ENCODE peak calls at places on chromosome 20, in six cellular contexts. J is naive thymus-derived CD4-positive, alpha-beta T cell; A is psoas muscle; R is foreskin keratinocyte; L is esophagus muscularis mucosa; Q is pancreas. X is an unnamed sample.

GRCh38 chr20:9838378-9839295 is at the start of gene PAK5:
- DNase-seq in J (no peak), A (no peak), R (peak; percentile 6), L (no peak), Q (peak; percentile 89), X (no peak)

GRCh38 chr20:1876975-1877603 is 18.1 kb upstream of the SIRPA start:
- DNase-seq in J (no peak), A (peak; percentile 13), R (no peak), L (no peak), Q (no peak), X (no peak)

GRCh38 chr20:62929051-62929538 is 2.8 kb upstream of the DIDO1 start:
- DNase-seq in J (peak; percentile 48), A (peak; percentile 76), R (peak; percentile 34), L (no peak), Q (peak; percentile 84), X (peak; percentile 51)

GRCh38 chr20:39903806-39904205 is 785.2 kb downstream of the MAFB start:
- DNase-seq in J (no peak), A (no peak), R (no peak), L (no peak), Q (no peak), X (no peak)

GRCh38 chr20:33677991-33678431 is 3.8 kb upstream of the NECAB3 start:
- DNase-seq in J (no peak), A (peak; percentile 83), R (no peak), L (no peak), Q (no peak), X (peak; percentile 2)

GRCh38 chr20:49501917-49502316 is 19.4 kb upstream of the KCNB1 start:
- DNase-seq in J (no peak), A (peak; percentile 9), R (no peak), L (no peak), Q (no peak), X (no peak)

GRCh38 chr20:3843490-3843889 is 3.1 kb upstream of the MAVS start:
- DNase-seq in J (no peak), A (no peak), R (peak; percentile 47), L (no peak), Q (no peak), X (no peak)

GRCh38 chr20:62618622-62619529 is 23.4 kb upstream of the SLCO4A1 start:
- DNase-seq in J (no peak), A (peak; percentile 53), R (no peak), L (no peak), Q (no peak), X (no peak)

DNA sequence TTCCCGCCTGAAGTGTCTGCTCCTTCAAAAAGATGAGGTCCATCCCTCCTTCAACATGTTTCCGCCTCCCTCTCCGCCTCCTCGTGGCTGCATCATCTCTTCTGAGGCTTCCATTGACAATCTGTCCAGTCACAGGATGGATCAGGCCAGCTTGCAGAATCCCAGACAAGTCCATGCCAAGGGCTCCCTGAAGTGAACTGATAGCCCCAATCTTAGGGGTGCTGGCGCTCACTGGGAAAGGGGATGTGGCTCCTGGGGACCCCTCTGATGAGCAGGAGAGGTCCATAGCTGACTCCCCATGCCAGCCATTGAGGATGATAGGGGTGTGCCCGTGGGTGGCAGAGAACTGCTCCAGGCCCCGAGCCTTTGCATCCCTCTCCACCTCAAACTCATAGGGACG is 48.6 kb upstream of the EMILIN3 start:
- DNase-seq in J (no peak), A (no peak), R (no peak), L (no peak), Q (no peak), X (no peak)
- H3K27me3 ChIP-seq in J (no peaks in the 10 kb centered on the region), A (no peaks in the 10 kb centered on the region), R (no peaks in the 10 kb centered on the region), L (no peaks in the 10 kb centered on the region), Q (no peaks in the 10 kb centered on the region), X (no peaks in the 10 kb centered on the region)

GRCh38 chr20:13095013-13095412 is 86.2 kb downstream of the SPTLC3 start:
- DNase-seq in J (no peak), A (no peak), R (no peak), L (no peak), Q (no peak), X (no peak)
- H3K27ac ChIP-seq in J (no peak overlapping the region), A (no peak overlapping the region), R (no peak overlapping the region), L (no peak overlapping the region), Q (no peak overlapping the region), X (no peak overlapping the region)

GRCh38 chr20:544153-544725 is 649 bp upstream of the CSNK2A1 start:
- DNase-seq in J (no peak), A (no peak), R (no peak), L (no peak), Q (no peak), X (no peak)

GRCh38 chr20:550611-551010 is 7.0 kb upstream of the CSNK2A1 start:
- DNase-seq in J (no peak), A (no peak), R (no peak), L (no peak), Q (no peak), X (no peak)

GRCh38 chr20:546353-546752 is 2.8 kb upstream of the CSNK2A1 start:
- DNase-seq in J (no peak), A (no peak), R (no peak), L (no peak), Q (no peak), X (no peak)

GRCh38 chr20:547394-547793 is 3.8 kb upstream of the CSNK2A1 start:
- DNase-seq in J (no peak), A (no peak), R (no peak), L (no peak), Q (no peak), X (no peak)

DNA sequence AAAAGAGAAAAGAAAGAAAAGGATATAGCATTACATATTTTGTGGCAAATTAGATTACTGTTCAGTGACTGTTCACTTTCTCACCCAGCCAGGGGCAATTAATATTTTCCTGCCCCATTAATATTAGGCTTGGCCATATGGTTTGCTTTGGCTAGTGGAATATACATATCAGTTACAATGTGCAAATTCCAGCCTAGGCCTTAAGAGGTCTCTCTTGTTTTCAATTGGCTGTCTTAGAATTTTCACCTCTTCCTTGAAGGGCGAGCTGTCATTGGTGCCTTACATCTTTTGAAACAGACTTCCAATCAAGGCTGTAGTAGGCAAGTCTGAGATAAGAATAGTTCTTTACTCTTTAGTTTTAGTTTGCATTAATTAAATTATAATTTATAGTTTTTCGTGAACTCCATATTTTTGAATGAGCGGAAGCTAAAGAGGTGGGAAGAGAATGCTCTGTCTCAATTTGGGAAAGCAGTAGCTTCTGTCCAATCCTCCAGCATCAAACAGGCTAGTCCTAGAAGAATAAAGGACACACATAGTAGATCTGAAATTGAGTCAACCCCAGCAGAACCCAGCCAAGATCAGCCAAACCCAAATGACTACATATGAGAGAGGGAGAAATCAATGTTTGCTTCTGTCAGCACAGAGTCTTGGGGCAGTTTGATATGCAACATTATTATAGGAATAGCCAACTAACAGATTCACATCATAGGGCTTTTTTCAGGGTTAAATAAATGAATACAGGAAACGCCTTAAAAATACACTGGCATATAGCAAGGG is 6.3 kb upstream of the CSNK2A1 start:
- DNase-seq in J (no peak), A (no peak), R (no peak), L (no peak), Q (no peak), X (no peak)
- H3K27me3 ChIP-seq in J (no peaks in the 10 kb centered on the region), A (no peaks in the 10 kb centered on the region), R (peaks cover 36% of the 10 kb centered on the region), L (peaks cover 43% of the 10 kb centered on the region), Q (no peaks in the 10 kb centered on the region), X (peaks cover 5% of the 10 kb centered on the region)

GRCh38 chr20:57391439-57392129 is 388 bp downstream of the RBM38 start:
- DNase-seq in J (no peak), A (peak; percentile 74), R (no peak), L (no peak), Q (peak; percentile 73), X (peak; percentile 47)
- H3K27ac ChIP-seq in J (peak overlapping the region; percentile 83), A (peak overlapping the region; percentile 92), R (no peak overlapping the region), L (peak overlapping the region; percentile 93), Q (no peak overlapping the region), X (peak overlapping the region; percentile 84)

DNA sequence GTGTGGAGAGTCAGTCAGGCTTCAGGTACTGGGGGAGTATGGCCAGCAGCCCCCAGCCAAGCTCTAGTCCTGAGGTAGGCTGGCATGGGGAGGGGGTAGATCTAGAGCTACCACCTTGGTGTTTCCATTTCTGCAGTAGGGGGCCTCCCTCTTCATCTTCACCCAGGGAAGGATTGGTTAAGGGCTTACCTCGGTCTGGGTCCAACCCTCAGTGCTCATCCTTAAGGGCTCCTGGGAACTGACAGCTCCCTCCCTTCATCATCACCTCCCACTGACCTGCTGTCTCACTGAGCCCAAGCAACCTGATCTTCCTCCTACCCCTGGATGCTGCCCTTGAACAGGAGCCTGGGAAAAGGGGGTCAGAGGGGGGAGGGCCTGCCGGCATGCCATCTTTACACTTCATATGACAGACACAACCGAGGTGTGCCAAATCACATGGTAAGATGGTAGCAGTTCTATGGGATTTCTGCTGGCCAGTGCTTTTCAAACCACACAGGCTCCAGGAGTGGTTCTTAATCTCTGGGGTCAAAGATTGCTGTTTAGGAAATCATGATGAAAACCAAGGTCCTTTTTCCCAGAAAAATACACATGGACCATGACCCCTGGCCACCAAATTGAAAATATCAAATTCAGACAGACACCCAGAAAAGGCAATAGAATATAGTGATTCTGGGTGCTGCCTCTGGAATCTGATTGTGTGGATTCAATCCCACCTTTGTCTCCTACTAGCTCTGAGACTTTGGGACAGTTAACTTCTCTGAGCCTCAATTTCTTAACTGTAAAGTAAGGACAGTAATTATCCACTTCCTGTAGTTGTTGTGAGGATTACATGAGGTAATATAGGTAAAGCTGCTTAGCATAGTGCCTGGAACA is 3.0 kb downstream of the TP53INP2 start:
- DNase-seq in J (no peak), A (peak; percentile 63), R (no peak), L (no peak), Q (no peak), X (no peak)
- H3K27me3 ChIP-seq in J (no peaks in the 10 kb centered on the region), A (no peaks in the 10 kb centered on the region), R (peaks cover 13% of the 10 kb centered on the region), L (no peaks in the 10 kb centered on the region), Q (no peaks in the 10 kb centered on the region), X (no peaks in the 10 kb centered on the region)

GRCh38 chr20:53736122-53736756 is 142.6 kb upstream of the ZNF217 start:
- DNase-seq in J (no peak), A (no peak), R (peak; percentile 77), L (no peak), Q (no peak), X (no peak)

GRCh38 chr20:53738039-53738944 is 144.7 kb upstream of the ZNF217 start:
- DNase-seq in J (no peak), A (peak; percentile 66), R (peak; percentile 82), L (no peak), Q (peak; percentile 83), X (no peak)

GRCh38 chr20:53736757-53737403 is 143.2 kb upstream of the ZNF217 start:
- DNase-seq in J (peak; percentile 17), A (no peak), R (peak; percentile 55), L (no peak), Q (no peak), X (no peak)

GRCh38 chr20:53738945-53739798 is 145.5 kb upstream of the ZNF217 start:
- DNase-seq in J (no peak), A (no peak), R (peak; percentile 43), L (no peak), Q (no peak), X (no peak)

GRCh38 chr20:53737404-53738038 is 143.9 kb upstream of the ZNF217 start:
- DNase-seq in J (no peak), A (no peak), R (peak; percentile 34), L (no peak), Q (no peak), X (no peak)
- H3K27ac ChIP-seq in J (peak overlapping the region; percentile 30), A (no peak overlapping the region), R (peak overlapping the region; percentile 88), L (no peak overlapping the region), Q (peak overlapping the region; percentile 68), X (no peak overlapping the region)

X was measured in CD4-positive, alpha-beta memory T cell.